ENCODE peak calls at places on chromosome 10, in nine cellular contexts. One of them, this sample, is unnamed.

GRCh38 chr10:103854687-103855423 is 521 bp downstream of the SH3PXD2A start:
- DNase-seq in H7: peak
- DNase-seq in heart right ventricle: peak
- DNase-seq in tibial nerve: no peak
- DNase-seq in hepatocyte: peak
- DNase-seq in colonic mucosa: peak
- DNase-seq in tibial artery: peak
- DNase-seq in CD4-positive, CD25-positive, alpha-beta regulatory T cell: peak
- DNase-seq in adrenal gland: peak
- DNase-seq in this sample: no peak

GRCh38 chr10:5861269-5862031 is 28.2 kb downstream of the ANKRD16 start:
- DNase-seq in H7: no peak
- DNase-seq in heart right ventricle: no peak
- DNase-seq in tibial nerve: no peak
- DNase-seq in hepatocyte: peak
- DNase-seq in colonic mucosa: no peak
- DNase-seq in tibial artery: no peak
- DNase-seq in CD4-positive, CD25-positive, alpha-beta regulatory T cell: no peak
- DNase-seq in adrenal gland: peak
- DNase-seq in this sample: peak

GRCh38 chr10:131431541-131431940 is 120.0 kb upstream of the TCERG1L start:
- DNase-seq in H7: no peak
- DNase-seq in heart right ventricle: no peak
- DNase-seq in tibial nerve: no peak
- DNase-seq in hepatocyte: no peak
- DNase-seq in colonic mucosa: no peak
- DNase-seq in tibial artery: no peak
- DNase-seq in CD4-positive, CD25-positive, alpha-beta regulatory T cell: no peak
- DNase-seq in adrenal gland: no peak
- DNase-seq in this sample: no peak

GRCh38 chr10:28302012-28302667 is 724 bp downstream of the MPP7 start:
- DNase-seq in H7: peak
- DNase-seq in heart right ventricle: peak
- DNase-seq in tibial nerve: peak
- DNase-seq in hepatocyte: peak
- DNase-seq in colonic mucosa: peak
- DNase-seq in tibial artery: peak
- DNase-seq in CD4-positive, CD25-positive, alpha-beta regulatory T cell: no peak
- DNase-seq in adrenal gland: peak
- DNase-seq in this sample: peak

GRCh38 chr10:63286340-63286739 is 153.2 kb downstream of the NRBF2 start:
- DNase-seq in H7: no peak
- DNase-seq in heart right ventricle: no peak
- DNase-seq in tibial nerve: no peak
- DNase-seq in hepatocyte: no peak
- DNase-seq in colonic mucosa: no peak
- DNase-seq in tibial artery: no peak
- DNase-seq in CD4-positive, CD25-positive, alpha-beta regulatory T cell: no peak
- DNase-seq in adrenal gland: no peak
- DNase-seq in this sample: peak

GRCh38 chr10:97407211-97407951 is 6.2 kb upstream of the RRP12 start:
- DNase-seq in H7: peak
- DNase-seq in heart right ventricle: peak
- DNase-seq in tibial nerve: peak
- DNase-seq in hepatocyte: peak
- DNase-seq in colonic mucosa: peak
- DNase-seq in tibial artery: no peak
- DNase-seq in CD4-positive, CD25-positive, alpha-beta regulatory T cell: peak
- DNase-seq in adrenal gland: peak
- DNase-seq in this sample: peak

GRCh38 chr10:34298371-34298818 is 516.7 kb downstream of the PARD3 start:
- DNase-seq in H7: no peak
- DNase-seq in heart right ventricle: no peak
- DNase-seq in tibial nerve: no peak
- DNase-seq in hepatocyte: no peak
- DNase-seq in colonic mucosa: no peak
- DNase-seq in tibial artery: no peak
- DNase-seq in CD4-positive, CD25-positive, alpha-beta regulatory T cell: no peak
- DNase-seq in adrenal gland: no peak
- DNase-seq in this sample: no peak

GRCh38 chr10:14705548-14706234 is 69.0 kb downstream of the FAM107B start:
- DNase-seq in H7: no peak
- DNase-seq in heart right ventricle: no peak
- DNase-seq in tibial nerve: no peak
- DNase-seq in hepatocyte: no peak
- DNase-seq in colonic mucosa: no peak
- DNase-seq in tibial artery: no peak
- DNase-seq in CD4-positive, CD25-positive, alpha-beta regulatory T cell: no peak
- DNase-seq in adrenal gland: no peak
- DNase-seq in this sample: no peak

GRCh38 chr10:102508506-102508905 is 4.7 kb downstream of the SUFU start:
- DNase-seq in H7: no peak
- DNase-seq in heart right ventricle: no peak
- DNase-seq in tibial nerve: no peak
- DNase-seq in hepatocyte: no peak
- DNase-seq in colonic mucosa: no peak
- DNase-seq in tibial artery: peak
- DNase-seq in CD4-positive, CD25-positive, alpha-beta regulatory T cell: no peak
- DNase-seq in adrenal gland: no peak
- DNase-seq in this sample: no peak

GRCh38 chr10:65611592-65611991 is 1314.2 kb upstream of the LRRTM3 start:
- DNase-seq in H7: no peak
- DNase-seq in heart right ventricle: no peak
- DNase-seq in tibial nerve: no peak
- DNase-seq in hepatocyte: no peak
- DNase-seq in colonic mucosa: no peak
- DNase-seq in tibial artery: no peak
- DNase-seq in CD4-positive, CD25-positive, alpha-beta regulatory T cell: no peak
- DNase-seq in adrenal gland: no peak
- DNase-seq in this sample: peak

GRCh38 chr10:119479532-119479931 is 63.0 kb downstream of the RGS10 start:
- DNase-seq in H7: peak
- DNase-seq in heart right ventricle: no peak
- DNase-seq in tibial nerve: no peak
- DNase-seq in hepatocyte: no peak
- DNase-seq in colonic mucosa: no peak
- DNase-seq in tibial artery: no peak
- DNase-seq in CD4-positive, CD25-positive, alpha-beta regulatory T cell: no peak
- DNase-seq in adrenal gland: no peak
- DNase-seq in this sample: peak

GRCh38 chr10:108249940-108250339 is 1085.4 kb upstream of the SORCS1 start:
- DNase-seq in H7: peak
- DNase-seq in heart right ventricle: no peak
- DNase-seq in tibial nerve: no peak
- DNase-seq in hepatocyte: no peak
- DNase-seq in colonic mucosa: no peak
- DNase-seq in tibial artery: no peak
- DNase-seq in CD4-positive, CD25-positive, alpha-beta regulatory T cell: no peak
- DNase-seq in adrenal gland: no peak
- DNase-seq in this sample: no peak

GRCh38 chr10:93435621-93436385 is 46.3 kb downstream of the MYOF start:
- DNase-seq in H7: peak
- DNase-seq in heart right ventricle: no peak
- DNase-seq in tibial nerve: no peak
- DNase-seq in hepatocyte: peak
- DNase-seq in colonic mucosa: no peak
- DNase-seq in tibial artery: no peak
- DNase-seq in CD4-positive, CD25-positive, alpha-beta regulatory T cell: no peak
- DNase-seq in adrenal gland: no peak
- DNase-seq in this sample: peak

GRCh38 chr10:14478639-14479038 is 147.9 kb upstream of the FRMD4A start:
- DNase-seq in H7: peak
- DNase-seq in heart right ventricle: peak
- DNase-seq in tibial nerve: peak
- DNase-seq in hepatocyte: peak
- DNase-seq in colonic mucosa: no peak
- DNase-seq in tibial artery: peak
- DNase-seq in CD4-positive, CD25-positive, alpha-beta regulatory T cell: no peak
- DNase-seq in adrenal gland: peak
- DNase-seq in this sample: peak

GRCh38 chr10:119281581-119282071 is 74.3 kb downstream of the GRK5 start:
- DNase-seq in H7: no peak
- DNase-seq in heart right ventricle: peak
- DNase-seq in tibial nerve: peak
- DNase-seq in hepatocyte: no peak
- DNase-seq in colonic mucosa: no peak
- DNase-seq in tibial artery: peak
- DNase-seq in CD4-positive, CD25-positive, alpha-beta regulatory T cell: no peak
- DNase-seq in adrenal gland: peak
- DNase-seq in this sample: peak

GRCh38 chr10:131706476-131706875 is 194.3 kb upstream of the PPP2R2D start:
- DNase-seq in H7: no peak
- DNase-seq in heart right ventricle: no peak
- DNase-seq in tibial nerve: no peak
- DNase-seq in hepatocyte: no peak
- DNase-seq in colonic mucosa: no peak
- DNase-seq in tibial artery: no peak
- DNase-seq in CD4-positive, CD25-positive, alpha-beta regulatory T cell: no peak
- DNase-seq in adrenal gland: no peak
- DNase-seq in this sample: no peak

GRCh38 chr10:75335191-75335590 is 66.4 kb downstream of the ZNF503 start:
- DNase-seq in H7: no peak
- DNase-seq in heart right ventricle: no peak
- DNase-seq in tibial nerve: no peak
- DNase-seq in hepatocyte: no peak
- DNase-seq in colonic mucosa: no peak
- DNase-seq in tibial artery: no peak
- DNase-seq in CD4-positive, CD25-positive, alpha-beta regulatory T cell: no peak
- DNase-seq in adrenal gland: no peak
- DNase-seq in this sample: no peak

GRCh38 chr10:91452063-91452462 is 41.9 kb downstream of the HECTD2 start:
- DNase-seq in H7: no peak
- DNase-seq in heart right ventricle: no peak
- DNase-seq in tibial nerve: no peak
- DNase-seq in hepatocyte: no peak
- DNase-seq in colonic mucosa: no peak
- DNase-seq in tibial artery: no peak
- DNase-seq in CD4-positive, CD25-positive, alpha-beta regulatory T cell: no peak
- DNase-seq in adrenal gland: no peak
- DNase-seq in this sample: no peak

GRCh38 chr10:62048919-62049636 is 147.6 kb downstream of the ARID5B start:
- DNase-seq in H7: peak
- DNase-seq in heart right ventricle: peak
- DNase-seq in tibial nerve: peak
- DNase-seq in hepatocyte: peak
- DNase-seq in colonic mucosa: peak
- DNase-seq in tibial artery: peak
- DNase-seq in CD4-positive, CD25-positive, alpha-beta regulatory T cell: peak
- DNase-seq in adrenal gland: peak
- DNase-seq in this sample: peak
- H3K4me3 ChIP-seq in H7: no peak
- H3K4me3 ChIP-seq in heart right ventricle: peak
- H3K4me3 ChIP-seq in tibial nerve: peak
- H3K4me3 ChIP-seq in hepatocyte: peak
- H3K4me3 ChIP-seq in colonic mucosa: peak
- H3K4me3 ChIP-seq in tibial artery: peak
- H3K4me3 ChIP-seq in CD4-positive, CD25-positive, alpha-beta regulatory T cell: peak
- H3K4me3 ChIP-seq in adrenal gland: peak
- H3K4me3 ChIP-seq in this sample: peak

GRCh38 chr10:72043016-72043834 is 45.1 kb downstream of the SPOCK2 start:
- DNase-seq in H7: no peak
- DNase-seq in heart right ventricle: no peak
- DNase-seq in tibial nerve: no peak
- DNase-seq in hepatocyte: no peak
- DNase-seq in colonic mucosa: no peak
- DNase-seq in tibial artery: no peak
- DNase-seq in CD4-positive, CD25-positive, alpha-beta regulatory T cell: no peak
- DNase-seq in adrenal gland: no peak
- DNase-seq in this sample: peak

GRCh38 chr10:72044417-72045041 is 43.8 kb downstream of the SPOCK2 start:
- DNase-seq in H7: peak
- DNase-seq in heart right ventricle: no peak
- DNase-seq in tibial nerve: no peak
- DNase-seq in hepatocyte: peak
- DNase-seq in colonic mucosa: no peak
- DNase-seq in tibial artery: peak
- DNase-seq in CD4-positive, CD25-positive, alpha-beta regulatory T cell: no peak
- DNase-seq in adrenal gland: peak
- DNase-seq in this sample: no peak

GRCh38 chr10:72048450-72049124 is 39.8 kb downstream of the SPOCK2 start:
- DNase-seq in H7: peak
- DNase-seq in heart right ventricle: peak
- DNase-seq in tibial nerve: peak
- DNase-seq in hepatocyte: peak
- DNase-seq in colonic mucosa: peak
- DNase-seq in tibial artery: peak
- DNase-seq in CD4-positive, CD25-positive, alpha-beta regulatory T cell: peak
- DNase-seq in adrenal gland: peak
- DNase-seq in this sample: peak

GRCh38 chr10:72049472-72049871 is 38.9 kb downstream of the SPOCK2 start:
- DNase-seq in H7: no peak
- DNase-seq in heart right ventricle: no peak
- DNase-seq in tibial nerve: no peak
- DNase-seq in hepatocyte: no peak
- DNase-seq in colonic mucosa: no peak
- DNase-seq in tibial artery: no peak
- DNase-seq in CD4-positive, CD25-positive, alpha-beta regulatory T cell: no peak
- DNase-seq in adrenal gland: no peak
- DNase-seq in this sample: no peak

GRCh38 chr10:72045586-72045985 is 42.8 kb downstream of the SPOCK2 start:
- DNase-seq in H7: no peak
- DNase-seq in heart right ventricle: no peak
- DNase-seq in tibial nerve: no peak
- DNase-seq in hepatocyte: no peak
- DNase-seq in colonic mucosa: no peak
- DNase-seq in tibial artery: no peak
- DNase-seq in CD4-positive, CD25-positive, alpha-beta regulatory T cell: no peak
- DNase-seq in adrenal gland: no peak
- DNase-seq in this sample: no peak
- H3K4me3 ChIP-seq in H7: no peak
- H3K4me3 ChIP-seq in heart right ventricle: no peak
- H3K4me3 ChIP-seq in tibial nerve: no peak
- H3K4me3 ChIP-seq in hepatocyte: no peak
- H3K4me3 ChIP-seq in colonic mucosa: no peak
- H3K4me3 ChIP-seq in tibial artery: no peak
- H3K4me3 ChIP-seq in CD4-positive, CD25-positive, alpha-beta regulatory T cell: no peak
- H3K4me3 ChIP-seq in adrenal gland: no peak
- H3K4me3 ChIP-seq in this sample: no peak

DNA sequence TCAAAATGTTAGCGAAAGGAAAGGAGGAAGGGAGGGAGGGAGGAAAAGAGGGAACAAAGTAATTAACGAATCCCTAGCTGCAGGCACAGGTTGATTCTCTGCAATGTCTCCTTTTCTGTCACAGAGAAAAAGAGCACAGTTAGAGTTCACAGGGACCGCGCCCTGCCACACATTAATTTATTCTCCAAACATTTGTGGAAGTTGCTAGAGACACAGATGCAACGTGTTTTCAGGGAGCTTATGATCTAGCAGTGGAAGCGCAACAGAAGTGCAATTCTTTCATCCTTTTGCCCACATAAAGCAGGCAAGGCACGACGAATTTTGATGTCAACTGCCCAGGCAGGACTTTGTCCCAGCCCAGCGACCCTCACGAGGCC is 101.6 kb upstream of the ZNF438 start:
- DNase-seq in H7: no peak
- DNase-seq in heart right ventricle: no peak
- DNase-seq in tibial nerve: no peak
- DNase-seq in hepatocyte: no peak
- DNase-seq in colonic mucosa: no peak
- DNase-seq in tibial artery: no peak
- DNase-seq in CD4-positive, CD25-positive, alpha-beta regulatory T cell: no peak
- DNase-seq in adrenal gland: no peak
- DNase-seq in this sample: no peak
- H3K4me3 ChIP-seq in H7: peak
- H3K4me3 ChIP-seq in heart right ventricle: peak
- H3K4me3 ChIP-seq in tibial nerve: peak
- H3K4me3 ChIP-seq in hepatocyte: no peak
- H3K4me3 ChIP-seq in colonic mucosa: peak
- H3K4me3 ChIP-seq in tibial artery: peak
- H3K4me3 ChIP-seq in CD4-positive, CD25-positive, alpha-beta regulatory T cell: peak
- H3K4me3 ChIP-seq in adrenal gland: peak
- H3K4me3 ChIP-seq in this sample: no peak

GRCh38 chr10:125225051-125225450 is 64.7 kb upstream of the CTBP2 start:
- DNase-seq in H7: no peak
- DNase-seq in heart right ventricle: no peak
- DNase-seq in tibial nerve: no peak
- DNase-seq in hepatocyte: no peak
- DNase-seq in colonic mucosa: no peak
- DNase-seq in tibial artery: peak
- DNase-seq in CD4-positive, CD25-positive, alpha-beta regulatory T cell: no peak
- DNase-seq in adrenal gland: no peak
- DNase-seq in this sample: no peak
- H3K4me3 ChIP-seq in H7: no peak
- H3K4me3 ChIP-seq in heart right ventricle: no peak
- H3K4me3 ChIP-seq in tibial nerve: no peak
- H3K4me3 ChIP-seq in hepatocyte: no peak
- H3K4me3 ChIP-seq in colonic mucosa: no peak
- H3K4me3 ChIP-seq in tibial artery: no peak
- H3K4me3 ChIP-seq in CD4-positive, CD25-positive, alpha-beta regulatory T cell: no peak
- H3K4me3 ChIP-seq in adrenal gland: no peak
- H3K4me3 ChIP-seq in this sample: no peak

This sample was measured in choroid plexus epithelial cell.